ENCODE peak calls at places on chromosome 7, in nine cellular contexts. V is GM23248; L is T-helper 2 cell; Q is NCI-H2029; J is SIG-M5; I is activated CD4-positive, alpha-beta T cell treated with anti-CD3 and anti-CD28 coated beads for 48 hours; H is fibroblast of the conjunctiva; K is uterus; C is SK-N-DZ. O is an unnamed sample.

GRCh38 chr7:104156842-104157277 is 51.0 kb downstream of the ORC5 start:
- DNase-seq in L (no peak), V (peak; percentile 56), H (peak; percentile 10), I (no peak), K (no peak), C (peak; percentile 47), J (no peak), Q (peak; percentile 32), O (no peak)

GRCh38 chr7:21253740-21254687 is 173.9 kb upstream of the SP4 start:
- DNase-seq in H (no peak), Q (peak; percentile 43), J (no peak), L (no peak), V (peak; percentile 66), C (peak; percentile 50), I (peak; percentile 47), K (no peak), O (peak; percentile 69)

GRCh38 chr7:18570890-18571478 is 75.4 kb downstream of the HDAC9 start:
- DNase-seq in Q (peak; percentile 59), V (peak; percentile 75), L (no peak), J (no peak), C (peak; percentile 39), K (no peak), H (peak; percentile 45), I (no peak), O (peak; percentile 32)

GRCh38 chr7:51160990-51161615 is 155.5 kb downstream of the COBL start:
- DNase-seq in H (peak; percentile 72), V (peak; percentile 79), K (peak; percentile 52), Q (peak; percentile 25), L (peak; percentile 30), C (peak; percentile 68), I (peak; percentile 66), J (no peak), O (peak; percentile 35)

GRCh38 chr7:108009873-108010272 is 6.9 kb upstream of the LAMB1 start:
- DNase-seq in H (no peak), Q (no peak), V (no peak), J (no peak), L (no peak), K (no peak), C (no peak), I (no peak), O (no peak)

GRCh38 chr7:36535866-36536664 is 146.4 kb downstream of the ANLN start:
- DNase-seq in L (no peak), V (peak; percentile 9), C (no peak), K (no peak), H (no peak), I (no peak), Q (no peak), J (no peak), O (no peak)

GRCh38 chr7:1856966-1857441 is 186.9 kb downstream of the ELFN1 start:
- DNase-seq in K (no peak), V (no peak), Q (no peak), I (no peak), C (no peak), J (no peak), H (no peak), L (peak; percentile 0), O (no peak)

GRCh38 chr7:16587129-16587528 is 58.4 kb downstream of the ANKMY2 start:
- DNase-seq in K (no peak), I (no peak), J (no peak), V (no peak), Q (no peak), H (no peak), L (no peak), C (no peak), O (no peak)

GRCh38 chr7:6430271-6430940 is 17.3 kb downstream of the DAGLB start:
- DNase-seq in L (no peak), C (no peak), V (peak; percentile 65), Q (no peak), K (no peak), J (no peak), I (peak; percentile 22), H (no peak), O (no peak)

GRCh38 chr7:102935450-102936110 is 22.8 kb downstream of the LRRC17 start:
- DNase-seq in H (no peak), K (no peak), Q (no peak), L (no peak), I (no peak), J (no peak), C (peak; percentile 43), V (no peak), O (no peak)

GRCh38 chr7:273327-273726 is 16.6 kb upstream of the FOXL3 start:
- DNase-seq in I (no peak), K (no peak), J (no peak), C (no peak), V (no peak), L (no peak), H (no peak), Q (no peak), O (no peak)

GRCh38 chr7:143284591-143285453 is at the start of gene TMEM139:
- DNase-seq in L (no peak), V (peak; percentile 17), H (no peak), I (no peak), J (no peak), C (peak; percentile 45), K (no peak), Q (peak; percentile 8), O (no peak)

GRCh38 chr7:77846317-77847092 is 47.9 kb downstream of the PHTF2 start:
- DNase-seq in H (no peak), Q (no peak), V (no peak), C (no peak), I (no peak), L (no peak), J (no peak), K (no peak), O (no peak)

GRCh38 chr7:2637505-2638223 is 5.9 kb downstream of the TTYH3 start:
- DNase-seq in H (no peak), V (no peak), L (no peak), K (peak; percentile 33), C (no peak), J (no peak), I (no peak), Q (no peak), O (no peak)

GRCh38 chr7:98788921-98789320 is 80.9 kb downstream of the TMEM130 start:
- DNase-seq in V (peak; percentile 19), J (no peak), K (no peak), H (no peak), Q (no peak), I (no peak), C (no peak), L (no peak), O (no peak)

GRCh38 chr7:155717010-155717744 is 72.7 kb downstream of the RBM33 start:
- DNase-seq in K (no peak), H (no peak), Q (no peak), V (no peak), C (no peak), I (no peak), J (no peak), L (no peak), O (no peak)

GRCh38 chr7:28301148-28301641 is 111.1 kb upstream of the CREB5 start:
- DNase-seq in C (no peak), Q (no peak), H (peak; percentile 32), K (peak; percentile 59), J (no peak), V (peak; percentile 88), L (no peak), I (no peak), O (peak; percentile 39)

GRCh38 chr7:8254667-8255066 is 7.3 kb downstream of the ICA1 start:
- DNase-seq in L (no peak), Q (peak; percentile 65), I (no peak), J (no peak), C (no peak), K (no peak), V (no peak), H (no peak), O (peak; percentile 19)

GRCh38 chr7:108002726-108003590 is at the start of gene LAMB1:
- DNase-seq in K (peak; percentile 81), J (no peak), Q (no peak), C (peak; percentile 73), I (peak; percentile 34), H (peak; percentile 65), V (peak; percentile 81), L (no peak), O (peak; percentile 33)